ENCODE peak calls at places on chromosomes 7 and 10, in ten cellular contexts. I, Z, U, E, F, D, M, L, J and Q are unnamed samples.

GRCh38 chr7:140200102-140200989 is 23.6 kb upstream of the KDM7A start:
- DNase-seq in Z (peak; percentile 40), I (no peak), M (peak; percentile 62), E (peak; percentile 57), L (peak; percentile 86), J (no peak), D (peak; percentile 61), F (no peak), U (no peak), Q (no peak)

GRCh38 chr7:138865843-138866242 is 67.8 kb upstream of the ATP6V0A4 start:
- DNase-seq in M (no peak), U (no peak), L (no peak), I (no peak), J (no peak), Z (no peak), E (no peak), D (no peak), F (no peak), Q (no peak)

GRCh38 chr10:113407218-113407617 is 145.6 kb upstream of the HABP2 start:
- DNase-seq in D (no peak), E (no peak), U (no peak), L (no peak), M (no peak), J (no peak), I (no peak), F (no peak), Z (no peak), Q (no peak)

GRCh38 chr7:91832493-91833045 is 47.9 kb downstream of the MTERF1 start:
- DNase-seq in Z (no peak), E (no peak), U (no peak), F (no peak), L (no peak), M (no peak), I (no peak), J (no peak), D (no peak), Q (no peak)

GRCh38 chr10:70830185-70830584 is 14.4 kb downstream of the SGPL1 start:
- DNase-seq in J (no peak), L (no peak), U (no peak), E (no peak), M (no peak), Z (no peak), D (no peak), F (no peak), I (no peak), Q (no peak)

GRCh38 chr7:140049339-140050024 is 13.3 kb downstream of the PARP12 start:
- DNase-seq in U (no peak), J (no peak), D (peak; percentile 71), Z (no peak), F (peak; percentile 82), M (no peak), L (no peak), I (no peak), E (peak; percentile 44), Q (no peak)

GRCh38 chr10:116143673-116144072 is 129.3 kb downstream of the GFRA1 start:
- DNase-seq in J (no peak), U (no peak), E (no peak), M (no peak), F (no peak), D (no peak), Z (no peak), L (no peak), I (no peak), Q (no peak)

GRCh38 chr10:95864906-95865813 is 42.6 kb upstream of the CC2D2B start:
- DNase-seq in I (no peak), E (peak; percentile 18), Z (no peak), J (peak; percentile 48), D (peak; percentile 61), U (peak; percentile 34), L (peak; percentile 49), F (no peak), M (peak; percentile 21), Q (peak; percentile 44)

GRCh38 chr7:35386082-35386815 is 132.3 kb upstream of the TBX20 start:
- DNase-seq in D (no peak), U (no peak), Z (no peak), M (no peak), L (no peak), E (no peak), F (no peak), I (no peak), J (no peak), Q (no peak)

GRCh38 chr7:154841731-154842331 is 161.1 kb downstream of the PAXIP1 start:
- DNase-seq in U (no peak), L (no peak), I (no peak), E (no peak), D (no peak), F (no peak), J (no peak), M (no peak), Z (no peak), Q (no peak)

DNA sequence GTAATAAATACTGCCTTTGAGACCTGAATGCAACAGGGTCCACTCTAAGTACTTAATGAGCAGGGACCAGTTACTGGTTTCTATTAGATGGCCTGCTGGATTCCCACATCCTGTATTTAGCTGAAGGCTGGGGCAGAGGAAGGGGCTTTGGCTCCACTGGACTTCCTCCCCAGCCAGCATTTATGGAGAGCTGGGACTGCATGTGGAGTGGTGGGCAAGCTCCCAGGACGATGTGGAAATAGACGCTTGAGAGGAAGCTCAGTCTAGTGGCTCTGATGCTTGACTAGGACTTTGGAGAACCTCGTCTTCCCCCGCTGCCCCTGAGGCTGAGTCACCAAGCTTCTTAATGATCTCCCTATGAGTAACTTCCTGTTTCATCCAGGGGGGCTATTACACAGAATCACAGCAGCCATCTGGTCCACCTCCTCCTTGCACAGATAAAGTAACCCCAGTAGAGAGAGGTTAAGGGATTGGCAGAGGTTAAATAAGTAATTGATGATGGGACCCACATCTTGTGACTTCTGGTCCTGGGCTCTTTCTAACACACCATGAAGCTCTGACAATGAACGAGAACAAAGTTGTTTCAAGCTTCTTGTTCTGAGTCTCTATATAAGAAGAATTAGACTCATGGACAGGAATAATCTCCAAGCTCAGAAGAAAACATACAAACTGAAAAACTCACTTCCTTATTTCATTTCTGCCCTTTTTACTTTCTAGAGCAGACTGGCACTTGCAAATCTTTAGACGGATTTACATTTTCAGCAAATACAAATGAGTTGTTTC is 126.2 kb downstream of the PRPF18 start:
- DNase-seq in F (peak; percentile 59), E (peak; percentile 66), D (peak; percentile 82), I (peak; percentile 43), Z (peak; percentile 91), J (peak; percentile 44), M (peak; percentile 66), L (peak; percentile 50), U (peak; percentile 73), Q (peak; percentile 85)
- TF ChIP-seq POLR2A in F (no peak), E (no peak), D (no peak), I (no peak), Z (no peak), J (no peak), M (no peak), L (no peak), U (no peak), Q (no peak)

GRCh38 chr7:63087575-63088190 is 911.0 kb upstream of the ZNF722 start:
- DNase-seq in I (no peak), D (no peak), M (no peak), Z (no peak), L (no peak), U (no peak), J (no peak), E (no peak), F (no peak), Q (no peak)
- H3K9me3 ChIP-seq in I (peaks cover 19% of the 10 kb centered on the region), D (no peaks in the 10 kb centered on the region), M (peaks cover 64% of the 10 kb centered on the region), Z (no peaks in the 10 kb centered on the region), L (peaks cover 39% of the 10 kb centered on the region), U (peaks cover 5% of the 10 kb centered on the region), J (peaks cover 20% of the 10 kb centered on the region), E (peaks cover 61% of the 10 kb centered on the region), F (no peaks in the 10 kb centered on the region), Q (peaks cover 6% of the 10 kb centered on the region)

GRCh38 chr10:110495731-110496552 is 1.8 kb upstream of the DUSP5 start:
- DNase-seq in Z (peak; percentile 67), E (peak; percentile 46), U (peak; percentile 49), D (peak; percentile 65), F (no peak), J (no peak), M (peak; percentile 22), I (no peak), L (peak; percentile 69), Q (peak; percentile 13)

GRCh38 chr10:110498087-110498981 is 627 bp downstream of the DUSP5 start:
- DNase-seq in I (peak; percentile 49), F (no peak), M (no peak), L (no peak), J (no peak), Z (peak; percentile 64), U (peak; percentile 58), E (peak; percentile 52), D (peak; percentile 75), Q (peak; percentile 55)

GRCh38 chr10:110496553-110497437 is 912 bp upstream of the DUSP5 start:
- DNase-seq in Z (no peak), F (no peak), U (no peak), D (no peak), L (no peak), J (no peak), E (no peak), I (no peak), M (peak; percentile 43), Q (peak; percentile 7)

GRCh38 chr10:110498982-110499795 is 1.5 kb downstream of the DUSP5 start:
- DNase-seq in D (peak; percentile 85), Z (peak; percentile 42), U (no peak), J (no peak), F (no peak), E (peak; percentile 64), M (peak; percentile 54), I (no peak), L (no peak), Q (peak; percentile 15)

DNA sequence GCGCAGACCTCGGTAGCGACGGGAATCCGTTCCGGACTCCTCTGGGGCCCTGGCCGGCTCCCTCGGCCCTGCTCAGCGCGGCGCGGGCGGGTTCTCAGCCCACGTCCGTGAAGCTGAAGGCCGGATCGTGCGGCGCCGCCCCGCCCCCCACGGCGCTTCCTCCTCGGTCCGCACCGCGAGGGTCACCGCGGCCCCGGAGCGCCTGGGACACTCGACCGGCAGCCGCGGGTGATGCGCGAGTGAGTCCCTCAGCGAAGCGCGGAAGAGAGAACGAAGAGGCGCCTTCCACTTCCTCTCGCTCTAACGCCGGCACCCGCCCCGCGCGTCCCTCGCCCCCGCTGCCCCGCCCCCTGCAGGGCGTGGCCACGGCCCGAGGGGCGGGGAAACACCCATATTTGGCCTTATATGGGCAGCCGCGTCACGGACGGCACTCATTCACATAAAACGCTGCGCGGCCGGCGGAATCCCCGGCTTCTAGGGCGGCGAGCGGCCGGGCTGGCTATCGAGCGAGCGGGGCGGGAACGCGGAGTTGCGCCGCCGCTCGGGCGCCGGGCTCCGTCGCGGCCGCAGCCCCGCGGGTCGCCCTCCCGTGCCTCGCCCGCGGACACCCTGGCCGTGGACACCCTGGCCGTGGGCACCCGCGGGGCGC is at the start of gene DUSP5:
- DNase-seq in F (peak; percentile 93), L (peak; percentile 85), I (peak; percentile 92), U (peak; percentile 95), E (peak; percentile 96), J (peak; percentile 93), D (peak; percentile 97), Z (peak; percentile 95), M (peak; percentile 95), Q (peak; percentile 90)
- TF ChIP-seq POLR2A in F (peak; percentile 99), L (peak; percentile 98), I (peak; percentile 91), U (peak; percentile 96), E (peak; percentile 90), J (peak; percentile 98), D (peak; percentile 94), Z (peak; percentile 99), M (peak; percentile 93), Q (peak; percentile 99)

GRCh38 chr10:81081887-81082620 is 544.4 kb downstream of the SH2D4B start:
- DNase-seq in E (no peak), L (no peak), Z (no peak), I (no peak), U (no peak), F (no peak), J (no peak), M (no peak), D (no peak), Q (no peak)

GRCh38 chr10:81082621-81083376 is 545.1 kb downstream of the SH2D4B start:
- DNase-seq in J (no peak), U (no peak), M (no peak), E (no peak), F (no peak), L (no peak), I (no peak), Z (no peak), D (no peak), Q (no peak)
- H3K9me3 ChIP-seq in J (no peaks in the 10 kb centered on the region), U (no peaks in the 10 kb centered on the region), M (peaks cover 6% of the 10 kb centered on the region), E (no peaks in the 10 kb centered on the region), F (no peaks in the 10 kb centered on the region), L (peaks cover 4% of the 10 kb centered on the region), I (no peaks in the 10 kb centered on the region), Z (no peaks in the 10 kb centered on the region), D (no peaks in the 10 kb centered on the region), Q (no peaks in the 10 kb centered on the region)